ENCODE peak calls at places on chromosome 18, in seven cellular contexts. V is HepG2, U is psoas muscle, C is colonic mucosa, N is epithelial cell of esophagus, G is A549, L is choroid plexus epithelial cell. Q is an unnamed sample.

GRCh38 chr18:58051765-58052460 is 7.9 kb downstream of the NEDD4L start:
- DNase-seq in L (peak), U (no peak), V (no peak), C (no peak), N (peak), G (peak), Q (peak)

GRCh38 chr18:25233582-25234362 is 118.2 kb downstream of the ZNF521 start:
- DNase-seq in G (no peak), C (no peak), U (no peak), N (no peak), V (no peak), L (peak), Q (no peak)

GRCh38 chr18:62768172-62768943 is 53.0 kb downstream of the PHLPP1 start:
- DNase-seq in G (no peak), N (no peak), L (peak), U (no peak), V (no peak), C (no peak), Q (no peak)

GRCh38 chr18:23422751-23423418 is 30.2 kb upstream of the RIOK3 start:
- DNase-seq in L (no peak), U (peak), G (peak), N (peak), C (peak), V (peak), Q (peak)

GRCh38 chr18:30987479-30988241 is 54.9 kb downstream of the DSC3 start:
- DNase-seq in G (peak), U (no peak), N (peak), V (no peak), C (peak), L (no peak), Q (peak)

GRCh38 chr18:79935098-79935480 is 16.4 kb downstream of the SLC66A2 start:
- DNase-seq in G (no peak), V (no peak), L (no peak), N (no peak), C (peak), U (no peak), Q (no peak)

GRCh38 chr18:28995319-28995718 is 818.4 kb upstream of the CDH2 start:
- DNase-seq in V (no peak), U (no peak), L (peak), C (no peak), N (peak), G (no peak), Q (no peak)

GRCh38 chr18:76997951-76998808 is 134.4 kb downstream of the MBP start:
- DNase-seq in L (no peak), N (no peak), V (no peak), U (no peak), G (no peak), C (no peak), Q (no peak)

GRCh38 chr18:73023975-73024374 is 156.2 kb upstream of the NETO1 start:
- DNase-seq in N (no peak), V (no peak), L (no peak), C (no peak), U (no peak), G (no peak), Q (no peak)

GRCh38 chr18:45198526-45198925 is 416.8 kb upstream of the SLC14A2 start:
- DNase-seq in L (no peak), U (no peak), V (no peak), C (no peak), G (no peak), N (no peak), Q (no peak)

GRCh38 chr18:13382990-13383821 is 164.6 kb downstream of the LDLRAD4 start:
- DNase-seq in C (no peak), U (no peak), V (no peak), N (no peak), L (no peak), G (no peak), Q (no peak)

GRCh38 chr18:46184296-46185080 is 80.3 kb downstream of the HAUS1 start:
- DNase-seq in G (no peak), V (no peak), U (no peak), C (no peak), N (no peak), L (no peak), Q (no peak)

GRCh38 chr18:23857756-23858155 is 156.8 kb upstream of the TTC39C start:
- DNase-seq in N (peak), C (no peak), V (peak), G (no peak), U (no peak), L (peak), Q (no peak)

GRCh38 chr18:50008306-50008705 is 186.6 kb downstream of the MYO5B start:
- DNase-seq in V (no peak), C (no peak), U (no peak), G (no peak), L (no peak), N (peak), Q (no peak)

GRCh38 chr18:50013363-50014138 is 181.4 kb downstream of the MYO5B start:
- DNase-seq in G (no peak), C (no peak), U (no peak), N (peak), L (peak), V (no peak), Q (no peak)

GRCh38 chr18:50006470-50007046 is 188.4 kb downstream of the MYO5B start:
- DNase-seq in L (no peak), N (peak), V (no peak), U (no peak), C (no peak), G (no peak), Q (no peak)

GRCh38 chr18:50011813-50012445 is 183.0 kb downstream of the MYO5B start:
- DNase-seq in V (peak), L (peak), N (peak), C (no peak), G (no peak), U (no peak), Q (no peak)

DNA sequence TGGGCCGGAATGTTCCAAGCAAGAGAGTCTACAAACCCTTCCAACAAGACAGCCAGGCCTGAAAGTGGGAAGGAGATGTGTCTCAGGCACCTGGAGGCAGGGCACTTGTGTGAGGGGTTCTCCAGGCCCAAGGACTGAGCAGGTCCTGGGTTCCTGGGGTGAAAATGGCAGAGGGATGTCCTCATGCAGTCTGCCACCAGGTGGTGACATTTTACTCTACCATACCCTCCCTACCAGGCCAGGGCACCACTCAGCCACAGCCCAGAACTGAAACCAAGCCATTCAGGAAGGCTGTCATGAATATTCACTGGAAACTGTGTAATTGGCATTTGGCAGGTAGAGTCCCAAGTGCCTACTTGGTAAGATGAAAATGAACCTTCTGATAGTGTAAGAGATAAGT is 185.2 kb downstream of the MYO5B start:
- DNase-seq in L (peak), V (peak), N (peak), G (peak), U (no peak), C (peak), Q (peak)
- TF ChIP-seq CTCF in L (peak), V (peak), N (peak), G (peak), U (peak), C (peak), Q (peak)

DNA sequence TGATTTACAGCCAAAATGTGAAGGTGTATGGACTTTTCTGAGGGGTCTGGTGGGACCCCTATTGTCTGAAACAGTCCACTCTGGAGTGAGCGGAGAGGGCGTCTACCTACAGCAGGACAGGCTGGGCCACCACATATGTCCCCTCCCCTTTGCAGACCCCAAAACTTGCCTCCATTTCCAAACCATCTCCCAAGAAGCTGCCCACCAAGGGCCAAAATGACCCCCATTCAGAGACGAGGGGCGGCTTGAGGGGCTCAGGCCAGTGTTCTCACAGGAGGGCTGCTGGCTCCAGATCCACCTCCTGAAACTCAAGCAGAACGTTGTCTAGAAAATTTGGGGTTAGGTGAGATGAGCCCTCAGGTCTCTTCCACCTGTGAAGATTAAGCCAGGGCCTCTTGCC is 161.1 kb upstream of the SALL3 start:
- DNase-seq in G (no peak), U (no peak), V (no peak), L (no peak), N (no peak), C (no peak), Q (no peak)
- TF ChIP-seq CTCF in G (no peak), U (no peak), V (no peak), L (no peak), N (no peak), C (no peak), Q (no peak)

GRCh38 chr18:48540329-48541025 is 1.6 kb downstream of the CTIF start:
- DNase-seq in L (peak), C (peak), V (peak), U (peak), N (peak), G (peak), Q (peak)

GRCh38 chr18:48542513-48543181 is 3.8 kb downstream of the CTIF start:
- DNase-seq in V (no peak), G (no peak), U (no peak), C (no peak), N (peak), L (no peak), Q (no peak)

GRCh38 chr18:48539406-48540328 is 836 bp downstream of the CTIF start:
- DNase-seq in U (peak), C (peak), G (peak), L (peak), V (no peak), N (peak), Q (peak)

GRCh38 chr18:48541747-48542108 is 2.9 kb downstream of the CTIF start:
- DNase-seq in C (no peak), G (no peak), U (no peak), L (no peak), V (no peak), N (no peak), Q (no peak)

GRCh38 chr18:48541026-48541746 is 2.4 kb downstream of the CTIF start:
- DNase-seq in U (peak), G (peak), C (peak), N (peak), L (peak), V (no peak), Q (peak)
- TF ChIP-seq CTCF in U (no peak), G (no peak), C (no peak), N (no peak), L (no peak), V (peak), Q (no peak)

DNA sequence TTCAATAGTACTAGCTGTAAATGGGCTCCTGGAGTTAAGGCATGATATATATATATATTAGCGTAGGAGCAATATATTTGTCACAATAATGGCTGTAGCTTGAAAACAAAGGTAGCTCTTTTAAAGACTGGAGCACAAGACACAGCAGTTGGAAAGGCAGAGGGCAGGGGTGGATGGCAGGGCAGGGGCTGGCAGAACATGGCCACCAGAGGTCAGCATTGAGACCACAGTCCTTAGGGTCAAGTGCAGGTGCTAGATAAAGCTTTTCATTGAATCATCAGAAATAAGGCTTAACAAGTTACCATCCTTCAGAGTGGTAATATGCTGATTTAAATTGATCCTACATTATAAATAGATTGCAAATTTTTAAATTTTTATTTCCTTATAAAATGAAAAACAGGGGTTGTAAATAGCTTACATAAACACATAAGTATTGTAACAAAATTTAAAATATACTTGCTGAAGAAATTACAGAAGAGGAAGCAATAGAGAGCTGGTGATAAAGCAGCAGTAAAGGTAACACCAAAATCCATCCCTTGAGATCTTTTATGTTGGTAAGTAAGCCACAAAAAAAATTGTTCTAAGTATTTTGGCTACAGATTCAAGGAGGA is 161.2 kb upstream of the PIEZO2 start:
- DNase-seq in N (peak), G (peak), V (peak), L (peak), C (peak), U (peak), Q (peak)
- TF ChIP-seq CTCF in N (peak), G (peak), V (peak), L (peak), C (no peak), U (peak), Q (peak)

Q was measured in GM10248.